ENCODE peak calls at places on chromosomes 13 and 19, in five cellular contexts. O, L, N, D and Z are unnamed samples.

GRCh38 chr19:19623383-19623782 is 4.6 kb downstream of the LPAR2 start:
- DNase-seq in D (no peak), N (no peak), L (no peak), O (no peak), Z (no peak)

GRCh38 chr13:52851153-52851962 is 2.9 kb upstream of the PCDH8 start:
- DNase-seq in N (no peak), O (peak; percentile 43), L (no peak), D (peak; percentile 31), Z (no peak)

GRCh38 chr13:25881946-25882574 is 169.8 kb downstream of the SHISA2 start:
- DNase-seq in D (no peak), N (no peak), O (no peak), L (no peak), Z (no peak)

GRCh38 chr13:112014857-112015256 is 52.1 kb upstream of the SOX1 start:
- DNase-seq in L (no peak), N (no peak), O (no peak), D (no peak), Z (no peak)

GRCh38 chr19:8575467-8575997 is 1.7 kb downstream of the MYO1F start:
- DNase-seq in L (peak; percentile 72), N (no peak), D (peak; percentile 41), O (no peak), Z (no peak)

GRCh38 chr19:20612711-20613316 is 47.2 kb upstream of the ZNF737 start:
- DNase-seq in D (no peak), L (no peak), N (no peak), O (no peak), Z (peak; percentile 23)

GRCh38 chr13:52665325-52665724 is 12.7 kb downstream of the SUGT1 start:
- DNase-seq in N (no peak), O (no peak), D (no peak), L (no peak), Z (no peak)

GRCh38 chr19:37869766-37870340 is 36.5 kb downstream of the WDR87 start:
- DNase-seq in N (no peak), D (no peak), L (no peak), O (no peak), Z (no peak)

GRCh38 chr13:111253334-111253872 is 67.0 kb upstream of the TEX29 start:
- DNase-seq in N (no peak), L (no peak), O (no peak), D (no peak), Z (no peak)

GRCh38 chr13:46721054-46721453 is 75.9 kb downstream of the ESD start:
- DNase-seq in L (peak; percentile 57), N (no peak), D (peak; percentile 54), O (peak; percentile 50), Z (peak; percentile 61)

GRCh38 chr13:37429976-37430375 is 168.6 kb downstream of the POSTN start:
- DNase-seq in N (peak; percentile 67), D (no peak), O (no peak), L (no peak), Z (no peak)

GRCh38 chr13:80824231-80824630 is 483.3 kb upstream of the SPRY2 start:
- DNase-seq in D (no peak), O (no peak), N (no peak), L (no peak), Z (no peak)

GRCh38 chr19:21568816-21569496 is 63.6 kb downstream of the ZNF429 start:
- DNase-seq in L (peak; percentile 92), O (no peak), D (peak; percentile 92), N (peak; percentile 65), Z (peak; percentile 89)

GRCh38 chr19:42316223-42317211 is 3.4 kb downstream of the TMEM145 start:
- DNase-seq in N (no peak), D (no peak), O (no peak), L (no peak), Z (no peak)

GRCh38 chr19:45076029-45076850 is at the start of gene ZNF296:
- DNase-seq in N (no peak), D (peak; percentile 74), L (peak; percentile 79), O (peak; percentile 74), Z (peak; percentile 50)

GRCh38 chr13:33263976-33264619 is 21.5 kb downstream of the STARD13 start:
- DNase-seq in L (no peak), O (no peak), N (no peak), D (no peak), Z (no peak)

GRCh38 chr19:47729799-47730520 is 15.4 kb upstream of the NOP53 start:
- DNase-seq in L (peak; percentile 54), N (no peak), D (peak; percentile 88), O (peak; percentile 75), Z (peak; percentile 84)

GRCh38 chr13:68784275-68784674 is 1323.4 kb upstream of the ATXN8OS start:
- DNase-seq in L (no peak), N (no peak), D (no peak), O (no peak), Z (no peak)

GRCh38 chr13:53920916-53921315 is 892.3 kb downstream of the OLFM4 start:
- DNase-seq in L (no peak), N (no peak), D (no peak), O (no peak), Z (no peak)

GRCh38 chr19:14718522-14719113 is 28.8 kb downstream of the ZNF333 start:
- DNase-seq in D (no peak), O (no peak), L (no peak), N (no peak), Z (no peak)

GRCh38 chr19:11807099-11807380 is 7.0 kb upstream of the ZNF440 start:
- DNase-seq in N (no peak), O (no peak), L (no peak), D (no peak), Z (no peak)

GRCh38 chr13:61592489-61592888 is 176.8 kb upstream of the PCDH20 start:
- DNase-seq in L (no peak), N (no peak), D (no peak), O (no peak), Z (no peak)

GRCh38 chr19:30049844-30050667 is 108.0 kb downstream of the URI1 start:
- DNase-seq in N (no peak), L (no peak), D (no peak), O (no peak), Z (no peak)

GRCh38 chr13:52884429-52884828 is 36.0 kb upstream of the PCDH8 start:
- DNase-seq in N (no peak), D (no peak), L (no peak), O (no peak), Z (no peak)

GRCh38 chr19:29040951-29041350 is 172.0 kb downstream of the UQCRFS1 start:
- DNase-seq in L (no peak), O (no peak), N (no peak), D (no peak), Z (no peak)

GRCh38 chr13:92175330-92175729 is 776.9 kb downstream of the GPC5 start:
- DNase-seq in O (peak; percentile 27), L (no peak), N (no peak), D (peak; percentile 20), Z (peak; percentile 17)

GRCh38 chr13:106348032-106348431 is 187.4 kb downstream of the EFNB2 start:
- DNase-seq in D (no peak), N (no peak), L (no peak), O (no peak), Z (no peak)

GRCh38 chr13:110307697-110308376 is 753 bp downstream of the COL4A2 start:
- DNase-seq in O (peak; percentile 58), N (no peak), L (no peak), D (no peak), Z (peak; percentile 63)

GRCh38 chr13:28059214-28059613 is 41.2 kb downstream of the FLT3 start:
- DNase-seq in L (peak; percentile 52), N (no peak), D (no peak), O (peak; percentile 56), Z (no peak)

GRCh38 chr19:6233051-6233826 is 46.5 kb downstream of the MLLT1 start:
- DNase-seq in D (peak; percentile 86), L (no peak), O (no peak), N (no peak), Z (no peak)

GRCh38 chr19:2250765-2251576 is 1.8 kb downstream of the AMH start:
- DNase-seq in N (no peak), L (no peak), O (no peak), D (peak; percentile 15), Z (no peak)

GRCh38 chr13:51317262-51317661 is 22.2 kb upstream of the SERPINE3 start:
- DNase-seq in L (no peak), D (no peak), N (peak; percentile 38), O (no peak), Z (no peak)

GRCh38 chr13:98301721-98302120 is 124.7 kb upstream of the RNF113B start:
- DNase-seq in O (no peak), L (no peak), N (peak; percentile 34), D (no peak), Z (no peak)

GRCh38 chr19:56118666-56119584 is 2.2 kb downstream of the ZNF787 start:
- DNase-seq in D (no peak), L (no peak), N (no peak), O (no peak), Z (no peak)